ENCODE peak calls at places on chromosomes 2 and 18, in four cellular contexts. K, W, C and Q are unnamed samples.

GRCh38 chr2:64298161-64298560 is 153.9 kb upstream of the PELI1 start:
- DNase-seq in K (no peak), W (no peak), C (no peak), Q (no peak)

GRCh38 chr2:85053802-85054201 is 79.4 kb upstream of the TCF7L1 start:
- DNase-seq in C (no peak), W (peak), K (no peak), Q (no peak)

GRCh38 chr2:217979151-217979811 is 23.5 kb downstream of the TNS1 start:
- DNase-seq in C (no peak), W (no peak), K (no peak), Q (no peak)

GRCh38 chr2:146701183-146701582 is 1143.6 kb upstream of the ACVR2A start:
- DNase-seq in K (no peak), W (no peak), C (peak), Q (no peak)

GRCh38 chr18:74525741-74526140 is 8.6 kb upstream of the CNDP1 start:
- DNase-seq in W (no peak), K (no peak), C (no peak), Q (no peak)

GRCh38 chr18:2901405-2901989 is 54.7 kb downstream of the EMILIN2 start:
- DNase-seq in W (peak), C (no peak), K (no peak), Q (no peak)

GRCh38 chr2:199433204-199433832 is 24.4 kb downstream of the SATB2 start:
- DNase-seq in C (no peak), K (peak), W (no peak), Q (no peak)

GRCh38 chr2:95346236-95346737 is 49.1 kb downstream of the KCNIP3 start:
- DNase-seq in K (peak), W (peak), C (no peak), Q (no peak)

GRCh38 chr2:27929916-27930486 is 39.5 kb downstream of the BABAM2 start:
- DNase-seq in W (no peak), C (no peak), K (no peak), Q (no peak)

GRCh38 chr18:61579581-61579980 is 246.4 kb downstream of the CDH20 start:
- DNase-seq in C (no peak), K (no peak), W (no peak), Q (no peak)

GRCh38 chr2:225017098-225017685 is 25.1 kb downstream of the DOCK10 start:
- DNase-seq in C (no peak), K (no peak), W (no peak), Q (no peak)

GRCh38 chr2:164606557-164606956 is 14.7 kb downstream of the GRB14 start:
- DNase-seq in W (peak), C (no peak), K (no peak), Q (no peak)